ENCODE peak calls at places on chromosomes 2 and 18, in eight cellular contexts. W is left lung; V is HFFc6; E is IMR-90; Z is heart left ventricle; Y is activated T-helper 1 cell treated with anti-CD3 and anti-CD28 coated beads, Interleukin-12 subunit alpha, Interleukin-12 subunit beta, Interleukin-2, Interleukin-4 antibody, amounts not matched to agents 30 ng/mL and 10 ng/mL and 1 ng/mL, durations not matched to agents 14 hours and 24 hours and 36 hours; J is activated naive CD4-positive, alpha-beta T cell treated with anti-CD3 and anti-CD28 coated beads, Interleukin-2, amount 10 ng/mL, durations not matched to agents 7 days and 5 days; L is hypothalamus. O is an unnamed sample.
A peak's percentile ranks its signal among the peaks of the same experiment; 100 is the strongest.

GRCh38 chr2:118062669-118063068 is 25.6 kb upstream of the INSIG2 start:
- DNase-seq in Y (no peak), E (no peak), Z (no peak), W (no peak), J (no peak), L (no peak), V (no peak), O (no peak)

GRCh38 chr2:66439291-66440010 is 4.5 kb downstream of the MEIS1 start:
- DNase-seq in L (no peak), Y (no peak), Z (peak; percentile 57), V (no peak), J (no peak), W (no peak), E (no peak), O (peak; percentile 74)

GRCh38 chr2:97870396-97870843 is 125.3 kb downstream of the TMEM131 start:
- DNase-seq in W (no peak), V (peak; percentile 97), Z (no peak), Y (peak; percentile 62), J (peak; percentile 69), L (no peak), E (peak; percentile 89), O (no peak)

GRCh38 chr18:12842459-12843380 is 41.3 kb downstream of the PTPN2 start:
- DNase-seq in W (no peak), Z (no peak), V (no peak), L (no peak), E (no peak), Y (no peak), J (no peak), O (no peak)

GRCh38 chr18:68406761-68407160 is 308.1 kb downstream of the TMX3 start:
- DNase-seq in W (no peak), E (no peak), V (no peak), L (no peak), J (no peak), Z (no peak), Y (no peak), O (no peak)

GRCh38 chr2:110105608-110106467 is 9.8 kb downstream of the MALL start:
- DNase-seq in E (peak; percentile 66), W (no peak), L (no peak), V (peak; percentile 71), Y (no peak), Z (no peak), J (no peak), O (no peak)

GRCh38 chr2:78977661-78978145 is 47.8 kb upstream of the REG3G start:
- DNase-seq in V (no peak), J (no peak), E (no peak), Z (no peak), L (no peak), W (no peak), Y (no peak), O (no peak)

GRCh38 chr2:105376010-105376409 is 22.8 kb downstream of the FHL2 start:
- DNase-seq in Z (peak; percentile 52), V (no peak), E (no peak), J (no peak), L (no peak), Y (no peak), W (no peak), O (no peak)

O was measured in ecto neural progenitor cell.